ENCODE peak calls at places on chromosomes 4 and X, in nine cellular contexts. D, M, S, Y, P, B, Q, L and V are unnamed samples.

GRCh38 chr4:114519368-114519767 is 79.2 kb upstream of the UGT8 start:
- DNase-seq in B (peak), D (no peak), L (no peak), Y (no peak), S (no peak), P (no peak), M (no peak), Q (no peak), V (peak)

GRCh38 chr4:183637461-183637860 is 21.5 kb downstream of the RWDD4 start:
- DNase-seq in L (no peak), B (no peak), D (peak), P (no peak), Q (peak), S (peak), M (peak), Y (no peak), V (no peak)

GRCh38 chr4:41507292-41507933 is 30.5 kb upstream of the LIMCH1 start:
- DNase-seq in Q (no peak), D (peak), S (no peak), P (no peak), B (no peak), Y (no peak), M (no peak), L (no peak), V (no peak)

GRCh38 chr4:4326136-4326535 is 36.1 kb downstream of the ZBTB49 start:
- DNase-seq in Q (no peak), S (no peak), D (no peak), L (no peak), P (no peak), Y (no peak), B (no peak), M (no peak), V (no peak)

GRCh38 chrX:136339702-136340101 is 38.9 kb downstream of the ADGRG4 start:
- DNase-seq in S (no peak), D (no peak), P (no peak), B (no peak), L (no peak), Q (no peak), Y (no peak), M (no peak), V (no peak)

GRCh38 chr4:28211714-28212470 is 1351.3 kb downstream of the STIM2 start:
- DNase-seq in L (no peak), M (no peak), S (peak), B (no peak), Y (no peak), Q (peak), D (no peak), P (no peak), V (no peak)

GRCh38 chrX:48958635-48959094 is 1.3 kb upstream of the OTUD5 start:
- DNase-seq in P (no peak), M (peak), L (no peak), B (peak), Y (peak), S (peak), Q (peak), D (peak), V (no peak)

GRCh38 chr4:3241905-3242304 is 7.1 kb upstream of the MSANTD1 start:
- DNase-seq in Y (no peak), M (peak), D (no peak), B (no peak), L (peak), Q (peak), S (peak), P (no peak), V (no peak)

GRCh38 chr4:150581206-150581605 is 745 bp upstream of the MAB21L2 start:
- DNase-seq in L (no peak), Q (no peak), Y (no peak), M (peak), B (no peak), D (no peak), S (no peak), P (no peak), V (no peak)

GRCh38 chrX:107716816-107717700 is 58.5 kb downstream of the TSC22D3 start:
- DNase-seq in P (peak), Q (peak), S (peak), L (no peak), Y (peak), B (peak), M (peak), D (peak), V (no peak)

GRCh38 chrX:131067216-131067615 is 9.1 kb downstream of the ARHGAP36 start:
- DNase-seq in P (no peak), B (no peak), S (no peak), D (no peak), Y (no peak), Q (no peak), M (no peak), L (no peak), V (no peak)

GRCh38 chrX:17654116-17654515 is 83.2 kb upstream of the SCML1 start:
- DNase-seq in Y (no peak), S (no peak), D (no peak), L (no peak), Q (no peak), M (no peak), B (no peak), P (no peak), V (no peak)

GRCh38 chrX:154135458-154136229 is 8.4 kb upstream of the OPN1LW start:
- DNase-seq in B (no peak), D (peak), Q (no peak), L (no peak), M (no peak), S (no peak), Y (no peak), P (peak), V (peak)

GRCh38 chr4:159048166-159048886 is 54.6 kb upstream of the RAPGEF2 start:
- DNase-seq in L (peak), S (peak), D (peak), P (no peak), M (peak), Y (peak), Q (peak), B (peak), V (peak)

GRCh38 chr4:87807402-87807801 is 8.0 kb downstream of the IBSP start:
- DNase-seq in Y (no peak), M (peak), L (no peak), Q (no peak), S (no peak), D (peak), B (no peak), P (no peak), V (peak)

GRCh38 chrX:24153796-24154189 is 4.3 kb downstream of the ZFX start:
- DNase-seq in Q (no peak), M (no peak), S (no peak), B (no peak), D (peak), L (no peak), Y (no peak), P (no peak), V (no peak)

GRCh38 chr4:173214661-173215060 is 46.0 kb downstream of the GALNT7 start:
- DNase-seq in D (peak), Q (no peak), Y (no peak), B (no peak), S (peak), M (peak), P (no peak), L (no peak), V (no peak)

GRCh38 chr4:98482503-98482846 is 175.9 kb downstream of the TSPAN5 start:
- DNase-seq in L (no peak), M (no peak), B (no peak), P (no peak), Q (no peak), D (no peak), S (no peak), Y (no peak), V (peak)

GRCh38 chrX:150347471-150347870 is 15.6 kb upstream of the MAMLD1 start:
- DNase-seq in Y (no peak), L (no peak), B (no peak), P (no peak), S (no peak), D (no peak), M (no peak), Q (no peak), V (no peak)

GRCh38 chrX:99901091-99901490 is 509.0 kb downstream of the PCDH19 start:
- DNase-seq in P (no peak), D (no peak), S (no peak), Q (no peak), B (peak), Y (no peak), L (no peak), M (no peak), V (no peak)

GRCh38 chr4:170247585-170247984 is 157.8 kb upstream of the AADAT start:
- DNase-seq in Y (no peak), B (no peak), P (no peak), M (no peak), L (no peak), D (peak), S (no peak), Q (no peak), V (no peak)

GRCh38 chr4:48930654-48931053 is 24.1 kb upstream of the OCIAD2 start:
- DNase-seq in Y (no peak), L (peak), P (no peak), M (no peak), Q (no peak), D (no peak), S (no peak), B (no peak), V (no peak)

GRCh38 chr4:20520901-20521300 is 179.4 kb upstream of the PACRGL start:
- DNase-seq in B (no peak), P (no peak), D (peak), M (peak), S (peak), Q (peak), L (no peak), Y (no peak), V (peak)

GRCh38 chr4:40194602-40195161 is 2.1 kb upstream of the RHOH start:
- DNase-seq in B (no peak), D (no peak), P (peak), Q (peak), Y (no peak), M (peak), S (peak), L (no peak), V (no peak)
- H3K4me2 ChIP-seq in B (no peak), D (no peak), P (peak), Q (peak), Y (no peak), M (peak), S (peak), L (peak), V (peak)

DNA sequence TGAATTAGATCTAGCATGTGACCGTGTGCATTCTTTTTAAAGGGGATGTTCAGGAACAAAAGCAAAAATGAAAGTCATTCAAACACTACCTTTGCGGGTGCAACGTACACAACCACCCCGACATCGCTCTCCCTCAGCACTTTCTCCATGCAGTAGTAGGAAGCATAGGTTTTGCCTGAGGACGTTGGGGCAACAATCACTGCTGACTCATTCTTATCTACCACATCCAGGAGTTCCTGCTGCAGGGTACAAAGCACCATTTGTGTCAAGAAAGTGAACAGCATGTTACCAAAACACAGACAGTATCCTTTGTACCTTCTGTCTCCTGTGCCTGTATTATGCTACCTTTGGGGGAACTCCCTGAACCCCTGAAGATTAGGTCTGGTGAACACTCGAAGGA is 58.6 kb downstream of the DDX60L start:
- DNase-seq in S (peak), Q (no peak), Y (no peak), L (peak), B (no peak), D (peak), M (peak), P (no peak), V (no peak)
- H3K4me2 ChIP-seq in S (no peak), Q (no peak), Y (peak), L (no peak), B (no peak), D (peak), M (no peak), P (no peak), V (no peak)

DNA sequence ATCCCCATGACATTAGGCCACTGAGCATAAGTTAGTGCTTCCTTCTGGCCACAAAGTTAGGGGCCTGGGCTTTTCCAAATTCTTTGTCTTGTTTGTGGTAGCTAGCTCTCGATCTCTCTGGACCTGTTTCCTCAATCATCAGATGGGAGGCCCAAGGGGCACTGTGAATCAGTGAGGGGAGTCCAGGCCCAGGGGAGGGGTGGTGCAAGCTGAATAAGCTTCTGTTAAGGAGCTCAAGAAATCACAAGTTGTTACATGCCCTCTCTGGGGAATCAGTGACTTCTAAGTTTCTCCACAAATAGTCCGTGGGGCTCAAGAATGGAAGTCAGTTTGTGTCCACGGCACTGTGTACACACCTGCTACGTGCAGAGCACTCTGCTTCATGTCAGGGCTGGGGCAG is 15.1 kb downstream of the AWAT2 start:
- DNase-seq in B (no peak), Y (no peak), P (no peak), M (no peak), L (no peak), S (no peak), D (no peak), Q (no peak), V (no peak)
- H3K4me2 ChIP-seq in B (no peak), Y (no peak), P (no peak), M (no peak), L (no peak), S (no peak), D (no peak), Q (no peak), V (no peak)

GRCh38 chr4:139809207-139810157 is 143.9 kb downstream of the MGST2 start:
- DNase-seq in S (no peak), B (no peak), M (no peak), L (no peak), Q (no peak), D (no peak), P (no peak), Y (no peak), V (peak)
- H3K4me2 ChIP-seq in S (peak), B (peak), M (no peak), L (no peak), Q (no peak), D (no peak), P (no peak), Y (no peak), V (no peak)